ENCODE peak calls at places on chromosomes 16 and 17, in six cellular contexts. One of them, this sample, is unnamed.

GRCh38 chr17:74152591-74153455 is 50.7 kb upstream of the RPL38 start:
- DNase-seq in GM12878: no peak
- DNase-seq in H1: peak; percentile 35
- DNase-seq in K562: no peak
- DNase-seq in HepG2: no peak
- DNase-seq in HCT116: no peak
- DNase-seq in this sample: no peak

GRCh38 chr16:12901204-12901596 is 198 bp upstream of the SHISA9 start:
- DNase-seq in HepG2: no peak
- DNase-seq in GM12878: no peak
- DNase-seq in H1: peak; percentile 80
- DNase-seq in K562: no peak
- DNase-seq in HCT116: no peak
- DNase-seq in this sample: peak; percentile 75

GRCh38 chr16:49189286-49189685 is 92.4 kb downstream of the CBLN1 start:
- DNase-seq in GM12878: no peak
- DNase-seq in HCT116: no peak
- DNase-seq in HepG2: no peak
- DNase-seq in H1: peak; percentile 4
- DNase-seq in K562: no peak
- DNase-seq in this sample: no peak

GRCh38 chr17:38868095-38868967 is 1.5 kb upstream of the LASP1 start:
- DNase-seq in K562: no peak
- DNase-seq in H1: no peak
- DNase-seq in HepG2: peak; percentile 70
- DNase-seq in GM12878: peak; percentile 51
- DNase-seq in HCT116: no peak
- DNase-seq in this sample: no peak

GRCh38 chr16:80580109-80580832 is 39.5 kb downstream of the DYNLRB2 start:
- DNase-seq in HCT116: no peak
- DNase-seq in K562: no peak
- DNase-seq in HepG2: no peak
- DNase-seq in H1: no peak
- DNase-seq in GM12878: peak; percentile 89
- DNase-seq in this sample: no peak

GRCh38 chr16:54326266-54326662 is 39.7 kb upstream of the IRX3 start:
- DNase-seq in HepG2: no peak
- DNase-seq in HCT116: no peak
- DNase-seq in H1: no peak
- DNase-seq in GM12878: no peak
- DNase-seq in K562: no peak
- DNase-seq in this sample: no peak

GRCh38 chr16:19805459-19806160 is 79.0 kb downstream of the GPRC5B start:
- DNase-seq in HCT116: no peak
- DNase-seq in GM12878: no peak
- DNase-seq in K562: no peak
- DNase-seq in HepG2: no peak
- DNase-seq in H1: no peak
- DNase-seq in this sample: no peak

GRCh38 chr17:57554826-57555635 is 190.1 kb downstream of the CCDC182 start:
- DNase-seq in K562: no peak
- DNase-seq in HCT116: no peak
- DNase-seq in GM12878: no peak
- DNase-seq in H1: no peak
- DNase-seq in HepG2: no peak
- DNase-seq in this sample: no peak

GRCh38 chr17:7380321-7380720 is 568 bp upstream of the TNK1 start:
- DNase-seq in K562: no peak
- DNase-seq in HCT116: no peak
- DNase-seq in GM12878: no peak
- DNase-seq in H1: no peak
- DNase-seq in HepG2: no peak
- DNase-seq in this sample: no peak

GRCh38 chr17:78781339-78782304 is at the start of gene CYTH1:
- DNase-seq in GM12878: no peak
- DNase-seq in K562: peak; percentile 41
- DNase-seq in HCT116: no peak
- DNase-seq in HepG2: no peak
- DNase-seq in H1: peak; percentile 72
- DNase-seq in this sample: no peak

GRCh38 chr17:50209472-50210248 is 8.2 kb upstream of the COL1A1 start:
- DNase-seq in H1: peak; percentile 72
- DNase-seq in HepG2: no peak
- DNase-seq in K562: peak; percentile 78
- DNase-seq in HCT116: no peak
- DNase-seq in GM12878: no peak
- DNase-seq in this sample: peak; percentile 83

GRCh38 chr16:46620265-46621005 is 744 bp downstream of the SHCBP1 start:
- DNase-seq in H1: no peak
- DNase-seq in K562: peak; percentile 22
- DNase-seq in GM12878: no peak
- DNase-seq in HCT116: no peak
- DNase-seq in HepG2: no peak
- DNase-seq in this sample: peak; percentile 9

GRCh38 chr17:61625564-61625963 is 34.5 kb upstream of the NACA2 start:
- DNase-seq in GM12878: no peak
- DNase-seq in H1: no peak
- DNase-seq in K562: no peak
- DNase-seq in HCT116: no peak
- DNase-seq in HepG2: no peak
- DNase-seq in this sample: no peak

GRCh38 chr17:49969134-49969759 is at the start of gene DLX4:
- DNase-seq in H1: peak; percentile 81
- DNase-seq in HepG2: no peak
- DNase-seq in HCT116: no peak
- DNase-seq in GM12878: no peak
- DNase-seq in K562: peak; percentile 63
- DNase-seq in this sample: no peak

GRCh38 chr16:46866286-46866685 is 17.9 kb upstream of the GPT2 start:
- DNase-seq in GM12878: no peak
- DNase-seq in K562: no peak
- DNase-seq in H1: no peak
- DNase-seq in HepG2: no peak
- DNase-seq in HCT116: no peak
- DNase-seq in this sample: no peak

GRCh38 chr17:47219621-47220475 is 10.7 kb downstream of the MYL4 start:
- DNase-seq in K562: no peak
- DNase-seq in HCT116: no peak
- DNase-seq in H1: no peak
- DNase-seq in HepG2: no peak
- DNase-seq in GM12878: no peak
- DNase-seq in this sample: no peak

GRCh38 chr16:88806491-88807111 is 3.0 kb downstream of the CDT1 start:
- DNase-seq in K562: no peak
- DNase-seq in H1: no peak
- DNase-seq in HCT116: no peak
- DNase-seq in GM12878: no peak
- DNase-seq in HepG2: no peak
- DNase-seq in this sample: no peak

GRCh38 chr16:85395207-85395912 is 217.8 kb upstream of the GSE1 start:
- DNase-seq in HCT116: peak; percentile 92
- DNase-seq in K562: peak; percentile 80
- DNase-seq in H1: peak; percentile 49
- DNase-seq in HepG2: peak; percentile 37
- DNase-seq in GM12878: peak; percentile 24
- DNase-seq in this sample: no peak

GRCh38 chr17:4900231-4901107 is 1.1 kb downstream of the C17orf107 start:
- DNase-seq in HCT116: no peak
- DNase-seq in GM12878: no peak
- DNase-seq in K562: no peak
- DNase-seq in HepG2: no peak
- DNase-seq in H1: peak; percentile 91
- DNase-seq in this sample: no peak

GRCh38 chr17:78719630-78720298 is 62.3 kb downstream of the CYTH1 start:
- DNase-seq in H1: no peak
- DNase-seq in HCT116: no peak
- DNase-seq in HepG2: no peak
- DNase-seq in GM12878: no peak
- DNase-seq in K562: no peak
- DNase-seq in this sample: no peak

GRCh38 chr17:31834448-31834847 is 24.6 kb downstream of the COPRS start:
- DNase-seq in H1: no peak
- DNase-seq in GM12878: peak; percentile 46
- DNase-seq in HCT116: no peak
- DNase-seq in K562: no peak
- DNase-seq in HepG2: no peak
- DNase-seq in this sample: no peak

GRCh38 chr17:63528183-63528582 is 5.0 kb downstream of the KCNH6 start:
- DNase-seq in HCT116: no peak
- DNase-seq in H1: no peak
- DNase-seq in K562: no peak
- DNase-seq in HepG2: no peak
- DNase-seq in GM12878: no peak
- DNase-seq in this sample: no peak

GRCh38 chr16:81376880-81377279 is 62.1 kb downstream of the GAN start:
- DNase-seq in GM12878: no peak
- DNase-seq in K562: no peak
- DNase-seq in HCT116: peak; percentile 16
- DNase-seq in HepG2: no peak
- DNase-seq in H1: no peak
- DNase-seq in this sample: no peak

GRCh38 chr17:64747938-64748540 is 85.9 kb upstream of the SMURF2 start:
- DNase-seq in H1: no peak
- DNase-seq in HepG2: no peak
- DNase-seq in GM12878: no peak
- DNase-seq in HCT116: no peak
- DNase-seq in K562: no peak
- DNase-seq in this sample: no peak

GRCh38 chr17:12256380-12256995 is 235.8 kb downstream of the MAP2K4 start:
- DNase-seq in HepG2: peak; percentile 35
- DNase-seq in GM12878: peak; percentile 3
- DNase-seq in H1: no peak
- DNase-seq in HCT116: peak; percentile 37
- DNase-seq in K562: peak; percentile 29
- DNase-seq in this sample: peak; percentile 18
- TF ChIP-seq ZNF274 in HepG2: no peak
- TF ChIP-seq ZNF274 in GM12878: no peak
- TF ChIP-seq ZNF274 in H1: no peak
- TF ChIP-seq ZNF274 in HCT116: no peak
- TF ChIP-seq ZNF274 in K562: no peak
- TF ChIP-seq ZNF274 in this sample: no peak

DNA sequence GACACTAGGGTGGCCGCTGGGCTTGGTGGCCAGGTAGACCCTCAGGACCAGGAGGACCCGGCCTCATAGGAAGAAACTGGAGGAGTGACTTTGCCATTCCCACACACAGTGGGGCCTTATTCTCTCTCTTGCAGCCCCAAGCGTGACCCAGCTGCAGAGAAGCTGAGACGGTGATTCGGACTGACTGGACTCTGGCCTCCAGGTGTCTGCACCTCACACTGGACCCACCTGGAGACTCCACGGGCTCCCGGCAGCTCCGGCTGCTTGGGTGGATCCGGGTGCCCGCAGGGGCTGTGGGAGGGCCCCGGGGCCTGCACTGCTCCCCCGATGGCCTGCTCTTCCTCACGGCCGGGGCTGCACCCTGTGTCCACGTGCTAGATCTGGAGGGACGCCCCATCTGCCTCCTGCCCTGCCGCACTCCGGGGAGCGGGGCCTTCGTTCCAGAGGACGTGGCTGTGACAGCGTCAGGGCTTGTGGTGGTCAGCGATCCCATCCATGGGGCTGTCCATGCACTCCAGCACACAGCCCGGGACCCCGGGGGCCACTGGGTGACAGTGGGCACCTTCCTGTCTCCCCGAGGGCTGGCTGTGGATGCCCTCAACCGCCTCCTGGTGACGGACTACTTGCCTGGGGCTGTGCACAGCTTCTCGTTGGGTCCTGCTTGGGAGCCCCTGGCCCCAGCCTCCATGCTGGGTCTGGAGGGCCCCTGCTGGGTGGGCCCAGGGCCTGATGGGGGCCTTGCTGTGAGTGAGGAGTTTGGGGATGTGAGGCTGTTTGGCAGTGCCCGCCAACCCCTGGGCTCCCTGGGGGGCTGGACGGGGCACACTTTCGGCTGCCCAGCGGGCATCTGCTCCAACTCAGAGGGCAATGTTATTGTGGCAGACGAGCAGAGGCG is 804 bp downstream of the NHLRC4 start:
- DNase-seq in HCT116: no peak
- DNase-seq in K562: no peak
- DNase-seq in GM12878: no peak
- DNase-seq in H1: no peak
- DNase-seq in HepG2: no peak
- DNase-seq in this sample: no peak
- H3K4me1 ChIP-seq in HCT116: peaks cover 16% of the 10 kb centered on the region
- H3K4me1 ChIP-seq in K562: peaks cover 40% of the 10 kb centered on the region
- H3K4me1 ChIP-seq in GM12878: peaks cover 19% of the 10 kb centered on the region
- H3K4me1 ChIP-seq in H1: peaks cover 27% of the 10 kb centered on the region
- H3K4me1 ChIP-seq in HepG2: peaks cover 64% of the 10 kb centered on the region
- H3K4me1 ChIP-seq in this sample: peaks cover 45% of the 10 kb centered on the region

DNA sequence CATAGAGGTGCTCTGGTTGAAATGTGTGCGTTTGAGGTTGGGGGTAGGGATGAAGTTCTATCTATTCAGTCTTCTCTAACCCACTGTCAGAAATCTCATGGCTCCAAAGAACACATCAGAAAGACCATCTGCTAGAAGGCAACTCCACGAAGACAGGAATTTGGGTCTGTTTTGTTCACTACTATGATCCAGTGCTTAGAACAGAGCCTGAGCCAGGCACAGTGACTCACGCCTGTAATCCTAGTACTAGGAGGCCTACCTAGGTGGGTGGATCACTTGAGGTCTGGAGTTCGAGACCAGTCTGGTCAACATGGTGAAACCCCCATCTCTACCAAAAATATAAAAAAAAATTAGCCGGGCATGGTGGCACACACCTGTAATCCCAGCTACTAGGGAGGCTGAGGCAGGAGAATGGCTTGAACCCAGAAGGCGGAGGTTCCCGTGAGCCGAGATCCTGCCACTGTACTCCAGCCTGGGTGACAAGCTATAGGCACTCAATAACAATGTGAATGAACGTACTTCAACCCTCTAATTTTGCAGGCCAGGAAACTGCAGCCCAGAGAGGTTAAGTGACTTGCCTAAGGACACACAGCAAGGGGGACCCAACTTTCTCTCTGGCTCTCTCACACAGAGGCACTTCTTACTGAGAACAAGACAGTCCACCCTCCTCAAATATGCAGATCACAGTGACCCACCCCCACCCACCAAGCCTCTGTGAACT is 2.2 kb downstream of the CASKIN2 start:
- DNase-seq in HCT116: no peak
- DNase-seq in H1: no peak
- DNase-seq in GM12878: no peak
- DNase-seq in HepG2: no peak
- DNase-seq in K562: no peak
- DNase-seq in this sample: no peak
- H3K9ac ChIP-seq in HCT116: no peak overlapping the region
- H3K9ac ChIP-seq in H1: no peak overlapping the region
- H3K9ac ChIP-seq in GM12878: no peak overlapping the region
- H3K9ac ChIP-seq in HepG2: no peak overlapping the region
- H3K9ac ChIP-seq in K562: peak overlapping the region; percentile 53
- H3K9ac ChIP-seq in this sample: no peak overlapping the region

GRCh38 chr17:82128287-82128686 is 30.3 kb upstream of the FASN start:
- DNase-seq in HepG2: no peak
- DNase-seq in HCT116: no peak
- DNase-seq in GM12878: no peak
- DNase-seq in H1: no peak
- DNase-seq in K562: no peak
- DNase-seq in this sample: no peak

GRCh38 chr17:82129095-82129494 is 31.1 kb upstream of the FASN start:
- DNase-seq in HepG2: no peak
- DNase-seq in K562: no peak
- DNase-seq in GM12878: no peak
- DNase-seq in HCT116: peak; percentile 12
- DNase-seq in H1: no peak
- DNase-seq in this sample: no peak

GRCh38 chr17:82138511-82138992 is 40.5 kb upstream of the FASN start:
- DNase-seq in HepG2: no peak
- DNase-seq in GM12878: no peak
- DNase-seq in K562: no peak
- DNase-seq in HCT116: no peak
- DNase-seq in H1: no peak
- DNase-seq in this sample: no peak

GRCh38 chr17:82134101-82134500 is 36.1 kb upstream of the FASN start:
- DNase-seq in HepG2: no peak
- DNase-seq in H1: no peak
- DNase-seq in GM12878: no peak
- DNase-seq in HCT116: no peak
- DNase-seq in K562: no peak
- DNase-seq in this sample: no peak
- TF ChIP-seq ZNF274 in HepG2: no peak
- TF ChIP-seq ZNF274 in H1: no peak
- TF ChIP-seq ZNF274 in GM12878: no peak
- TF ChIP-seq ZNF274 in HCT116: no peak
- TF ChIP-seq ZNF274 in K562: no peak
- TF ChIP-seq ZNF274 in this sample: no peak

This sample was measured in NT2/D1.